ENCODE peak calls at places on chromosomes 4 and X, in seven cellular contexts. K, X, P, U, B, T and G are unnamed samples. For H3K4me1, the result is how much of the 10 kb centered on the place peaks cover.

GRCh38 chr4:152807294-152807829 is 27.6 kb downstream of the ARFIP1 start:
- DNase-seq in B (no peak), T (no peak), K (no peak), X (no peak), P (no peak), U (no peak), G (no peak)

GRCh38 chrX:70066646-70067045 is 4.4 kb downstream of the OTUD6A start:
- DNase-seq in U (no peak), K (no peak), B (no peak), T (no peak), X (no peak), P (no peak), G (no peak)

GRCh38 chrX:107659768-107660167 is 31.5 kb downstream of the PRPS1 start:
- DNase-seq in X (no peak), K (no peak), P (no peak), T (no peak), B (no peak), U (no peak), G (no peak)

GRCh38 chr4:127698789-127699200 is 31.4 kb upstream of the SLC25A31 start:
- DNase-seq in B (no peak), P (no peak), K (no peak), X (no peak), U (no peak), T (no peak), G (no peak)

GRCh38 chr4:129387666-129388065 is 291.7 kb downstream of the C4orf33 start:
- DNase-seq in B (no peak), K (no peak), T (no peak), P (no peak), U (no peak), X (no peak), G (no peak)

GRCh38 chr4:176902710-176903323 is 110.1 kb upstream of the VEGFC start:
- DNase-seq in K (no peak), T (no peak), U (no peak), P (no peak), B (no peak), X (no peak), G (no peak)

GRCh38 chr4:128009428-128009827 is 44.2 kb downstream of the ABHD18 start:
- DNase-seq in K (no peak), B (no peak), X (no peak), P (no peak), U (no peak), T (no peak), G (no peak)

GRCh38 chr4:40662962-40663604 is 33.4 kb upstream of the RBM47 start:
- DNase-seq in T (no peak), B (no peak), U (no peak), P (no peak), X (no peak), K (no peak), G (no peak)

GRCh38 chrX:10660171-10660570 is 39.8 kb upstream of the MID1 start:
- DNase-seq in B (no peak), U (peak), K (peak), X (no peak), T (no peak), P (no peak), G (no peak)

GRCh38 chr4:186755550-186756519 is 32.2 kb upstream of the FAT1 start:
- DNase-seq in T (no peak), K (no peak), B (no peak), P (no peak), X (no peak), U (no peak), G (no peak)
- H3K4me1 ChIP-seq in T (under half), K (under half), B (under half), P (under half), X (under half), U (under half), G (under half)

DNA sequence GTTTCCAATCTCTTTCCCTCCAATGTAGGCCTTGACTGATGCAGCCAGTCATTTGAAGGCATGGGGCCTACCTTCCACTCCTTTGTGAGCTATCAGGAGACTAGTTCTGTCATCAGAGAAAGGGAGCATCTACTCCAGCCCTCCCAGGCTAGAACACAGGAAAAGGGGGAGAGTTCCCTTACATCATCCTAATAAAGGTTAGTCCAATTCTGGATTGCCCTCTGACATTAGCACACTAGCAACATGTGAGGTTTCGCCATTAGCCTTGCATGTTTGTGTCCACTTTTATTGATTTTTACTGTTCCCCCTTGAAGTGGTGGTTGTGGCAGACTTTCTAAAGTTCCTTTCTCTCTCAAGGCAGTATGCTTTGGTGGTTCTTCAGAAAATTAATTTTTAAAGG is 67.3 kb downstream of the ZFX start:
- DNase-seq in B (no peak), X (no peak), U (no peak), P (no peak), T (no peak), K (no peak), G (no peak)
- H3K27ac ChIP-seq in B (no peak), X (no peak), U (no peak), P (no peak), T (no peak), K (no peak), G (no peak)

GRCh38 chrX:41923925-41924693 is 755 bp upstream of the CASK start:
- DNase-seq in U (peak), T (no peak), K (no peak), B (peak), X (no peak), P (peak), G (peak)

GRCh38 chrX:41921492-41922124 is 1.7 kb downstream of the CASK start:
- DNase-seq in U (no peak), K (no peak), T (no peak), X (no peak), P (no peak), B (no peak), G (no peak)

GRCh38 chrX:41923257-41923924 is at the start of gene CASK:
- DNase-seq in T (peak), B (peak), X (peak), U (peak), P (peak), K (peak), G (peak)

GRCh38 chrX:41922694-41923171 is 621 bp downstream of the CASK start:
- DNase-seq in U (peak), B (peak), K (no peak), T (peak), X (no peak), P (peak), G (peak)

DNA sequence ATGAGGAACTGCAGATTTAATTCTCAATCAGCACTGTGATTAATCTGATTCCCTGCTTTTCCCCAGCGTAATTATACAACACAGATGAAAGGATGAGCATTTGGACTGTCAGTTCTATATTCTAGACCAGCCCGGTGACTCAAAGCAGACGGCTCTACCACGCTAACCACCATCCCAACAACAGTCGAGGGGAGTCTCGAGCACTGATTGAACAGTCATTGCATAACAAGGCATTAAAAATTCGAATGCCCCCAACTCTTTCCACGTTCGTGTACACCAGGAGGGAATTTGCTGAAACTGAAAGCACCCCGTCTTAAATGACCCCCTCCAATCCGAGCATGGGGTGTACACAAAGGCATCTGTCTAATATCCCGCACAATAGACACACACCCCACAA is 1.2 kb downstream of the CASK start:
- DNase-seq in K (no peak), T (no peak), P (no peak), B (peak), X (no peak), U (no peak), G (no peak)
- H3K4me3 ChIP-seq in K (peak), T (peak), P (peak), B (peak), X (peak), U (peak), G (peak)

DNA sequence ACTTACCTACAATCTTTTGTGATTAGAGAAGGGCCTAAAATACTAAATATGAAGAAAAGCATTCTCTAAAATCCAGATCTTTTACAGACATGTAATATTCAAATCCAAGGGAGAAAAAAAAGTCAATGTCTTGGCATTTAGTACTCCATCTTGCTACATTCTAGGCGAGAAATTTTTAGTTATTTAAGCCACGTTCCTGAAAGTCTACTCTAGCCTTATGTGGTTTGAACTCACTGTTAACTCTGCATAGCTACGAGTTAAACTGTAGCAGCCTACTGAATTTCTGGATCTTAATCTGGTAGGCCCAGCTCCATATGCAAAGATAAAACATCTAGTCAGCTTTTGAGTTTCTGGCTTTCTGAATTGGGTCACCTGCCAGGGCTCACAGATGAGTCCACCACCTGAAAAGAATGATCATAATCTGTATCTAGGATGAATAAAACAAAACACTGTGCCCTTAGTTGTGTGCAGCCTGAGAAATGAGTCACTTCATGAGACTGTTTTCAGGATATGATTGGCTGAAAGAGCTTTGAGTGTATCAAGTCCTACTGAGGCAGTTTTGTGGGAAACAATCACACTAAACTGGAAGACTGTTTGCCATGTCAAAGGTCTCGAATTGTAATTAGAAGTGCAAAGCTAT is 3.2 kb upstream of the NEK1 start:
- DNase-seq in P (no peak), U (no peak), K (no peak), B (no peak), T (no peak), X (no peak), G (no peak)
- H3K4me1 ChIP-seq in P (under half), U (under half), K (under half), B (under half), T (under half), X (under half), G (under half)

DNA sequence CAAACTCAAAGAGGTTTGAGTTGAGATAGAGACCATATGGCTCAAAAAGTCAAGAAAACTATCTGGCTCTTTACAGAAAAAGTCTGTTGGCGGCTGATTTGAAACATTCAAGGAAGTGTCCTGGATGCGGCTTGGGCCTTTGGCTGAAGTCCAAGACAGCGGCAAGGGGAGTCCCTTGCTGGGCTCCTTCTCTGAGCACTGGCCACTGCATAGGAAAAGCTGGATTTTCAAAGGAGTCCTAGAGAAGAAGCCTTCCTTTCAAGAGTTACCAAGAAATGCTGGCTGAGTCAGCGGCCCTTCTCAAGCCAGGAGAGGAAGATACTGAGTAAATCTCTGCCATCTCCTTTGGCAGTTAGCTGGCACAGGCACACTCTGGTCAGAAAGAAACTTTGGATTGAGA is 12.1 kb downstream of the APLN start:
- DNase-seq in T (no peak), P (no peak), K (no peak), U (no peak), B (no peak), X (no peak), G (peak)
- H3K27ac ChIP-seq in T (no peak), P (no peak), K (no peak), U (no peak), B (no peak), X (no peak), G (no peak)

GRCh38 chr4:98602270-98602669 is 56.1 kb downstream of the TSPAN5 start:
- DNase-seq in P (no peak), B (no peak), U (no peak), X (no peak), K (no peak), T (no peak), G (no peak)

GRCh38 chr4:98605216-98605615 is 53.2 kb downstream of the TSPAN5 start:
- DNase-seq in X (no peak), T (no peak), K (no peak), U (no peak), P (no peak), B (no peak), G (no peak)

GRCh38 chr4:98604723-98605122 is 53.7 kb downstream of the TSPAN5 start:
- DNase-seq in T (no peak), P (no peak), K (no peak), B (no peak), X (no peak), U (no peak), G (no peak)

GRCh38 chr4:98601719-98602118 is 56.7 kb downstream of the TSPAN5 start:
- DNase-seq in B (no peak), U (no peak), K (no peak), X (no peak), P (no peak), T (no peak), G (no peak)

GRCh38 chr4:98603683-98604573 is 54.5 kb downstream of the TSPAN5 start:
- DNase-seq in P (no peak), U (no peak), B (no peak), T (no peak), X (no peak), K (no peak), G (no peak)
- H3K4me3 ChIP-seq in P (no peak), U (no peak), B (no peak), T (no peak), X (no peak), K (no peak), G (no peak)